ENCODE peak calls at places on chromosomes 5 and 9, in seven cellular contexts. L, X, G, J, A, S and K are unnamed samples.
A peak's percentile ranks its signal among the peaks of the same experiment; 100 is the strongest.

GRCh38 chr5:144017631-144018030 is 152.8 kb downstream of the YIPF5 start:
- DNase-seq in L (no peak), X (no peak), G (no peak), J (no peak), A (no peak), S (no peak), K (no peak)

GRCh38 chr9:133994359-133995011 is 2.4 kb upstream of the VAV2 start:
- DNase-seq in L (no peak), X (peak; percentile 46), G (peak; percentile 86), J (peak; percentile 71), A (peak; percentile 96), S (peak; percentile 64), K (peak; percentile 83)

GRCh38 chr9:36207016-36207415 is 16.3 kb downstream of the CLTA start:
- DNase-seq in L (no peak), X (no peak), G (no peak), J (peak; percentile 41), A (no peak), S (no peak), K (no peak)

GRCh38 chr9:7011395-7012067 is 253.8 kb downstream of the KDM4C start:
- DNase-seq in L (peak; percentile 13), X (no peak), G (peak; percentile 28), J (peak; percentile 63), A (no peak), S (no peak), K (no peak)

GRCh38 chr5:9498541-9499497 is 47.1 kb downstream of the SEMA5A start:
- DNase-seq in L (no peak), X (no peak), G (peak; percentile 82), J (no peak), A (peak; percentile 52), S (peak; percentile 7), K (peak; percentile 51)

GRCh38 chr5:2258861-2259260 is 376.1 kb upstream of the IRX4 start:
- DNase-seq in L (no peak), X (no peak), G (no peak), J (no peak), A (no peak), S (no peak), K (no peak)

GRCh38 chr5:139812323-139812722 is 16.7 kb downstream of the PSD2 start:
- DNase-seq in L (no peak), X (no peak), G (no peak), J (no peak), A (no peak), S (no peak), K (no peak)

GRCh38 chr5:148176480-148176879 is 8.1 kb downstream of the SPINK14 start:
- DNase-seq in L (no peak), X (no peak), G (no peak), J (no peak), A (no peak), S (no peak), K (no peak)

GRCh38 chr5:175457466-175457865 is 13.5 kb upstream of the DRD1 start:
- DNase-seq in L (peak; percentile 30), X (no peak), G (peak; percentile 48), J (no peak), A (no peak), S (no peak), K (no peak)

GRCh38 chr9:84230355-84231136 is 110.0 kb downstream of the SLC28A3 start:
- DNase-seq in L (no peak), X (no peak), G (no peak), J (no peak), A (no peak), S (no peak), K (no peak)

GRCh38 chr5:15383469-15383868 is 116.5 kb upstream of the FBXL7 start:
- DNase-seq in L (no peak), X (no peak), G (peak; percentile 77), J (peak; percentile 18), A (no peak), S (peak; percentile 3), K (no peak)

GRCh38 chr5:146165469-146165868 is 17.0 kb downstream of the LARS1 start:
- DNase-seq in L (no peak), X (no peak), G (no peak), J (no peak), A (no peak), S (no peak), K (no peak)

GRCh38 chr9:969693-970309 is 6.7 kb upstream of the DMRT3 start:
- DNase-seq in L (no peak), X (no peak), G (peak; percentile 53), J (no peak), A (peak; percentile 74), S (no peak), K (no peak)
- TF ChIP-seq EZH2 in L (no peak), X (no peak), G (peak; percentile 81), J (peak; percentile 80), A (peak; percentile 97), S (no peak), K (no peak)

DNA sequence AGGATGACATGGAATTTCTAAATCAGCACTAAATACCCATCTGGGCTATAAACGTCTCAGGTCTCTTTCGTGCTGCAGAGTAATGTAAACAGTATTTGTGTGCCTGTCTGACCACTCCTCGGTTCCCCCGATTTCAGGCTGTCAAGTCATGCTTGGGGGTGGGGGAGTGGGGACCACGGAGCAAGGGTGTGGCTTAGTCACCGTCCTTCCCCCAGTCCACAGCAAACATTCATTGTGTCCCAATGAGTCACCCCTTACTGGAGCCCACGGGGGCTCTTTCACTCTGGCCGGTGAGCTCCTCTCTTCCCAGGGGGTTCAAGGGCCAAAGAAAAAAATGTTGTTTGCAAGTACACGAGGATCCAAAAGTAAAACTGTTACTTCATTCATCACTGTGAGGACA is 72.4 kb upstream of the ICE1 start:
- DNase-seq in L (no peak), X (no peak), G (no peak), J (no peak), A (no peak), S (peak; percentile 85), K (peak; percentile 63)
- TF ChIP-seq CTCF in L (no peak), X (no peak), G (no peak), J (no peak), A (no peak), S (no peak), K (no peak)

DNA sequence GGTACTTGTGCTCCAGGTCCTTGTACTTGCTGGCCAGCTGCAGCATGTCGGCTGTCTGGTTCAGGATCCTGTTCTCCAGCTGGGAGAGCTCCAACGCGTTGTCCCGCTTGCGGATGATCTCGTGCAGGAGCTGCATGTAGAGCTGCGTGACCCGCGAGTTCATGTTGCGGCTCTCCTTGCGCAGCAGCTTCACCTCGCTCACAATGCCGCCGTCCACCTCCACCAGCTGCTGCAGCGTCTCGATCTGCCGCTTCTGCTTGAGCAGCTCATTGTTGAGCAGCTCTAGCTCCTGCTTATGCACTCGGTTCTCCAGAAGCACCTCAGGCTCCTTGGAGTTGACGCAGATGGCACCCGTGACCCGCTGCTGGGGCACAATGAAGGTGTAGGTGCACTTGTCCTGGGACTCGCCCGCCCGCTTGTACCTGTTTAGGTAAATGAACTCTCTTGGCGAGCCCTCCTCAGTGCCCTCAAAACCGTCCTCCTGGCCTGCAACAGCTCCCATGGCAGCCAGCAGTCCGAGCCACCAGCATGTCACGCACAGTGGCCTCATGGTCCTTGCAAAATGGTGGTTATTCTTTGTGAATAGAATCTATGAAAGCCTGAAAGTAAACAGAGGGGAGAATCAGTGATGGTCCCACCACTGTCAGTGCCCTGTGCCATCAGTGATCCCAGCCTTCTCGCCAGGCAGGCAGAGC is 14.1 kb downstream of the ANGPTL2 start:
- DNase-seq in L (no peak), X (no peak), G (no peak), J (no peak), A (no peak), S (no peak), K (no peak)
- TF ChIP-seq POLR2AphosphoS5 in L (no peak), X (no peak), G (no peak), J (no peak), A (no peak), S (no peak), K (no peak)

GRCh38 chr5:180592176-180592575 is 877 bp upstream of the SCGB3A1 start:
- DNase-seq in L (no peak), X (no peak), G (no peak), J (no peak), A (no peak), S (no peak), K (no peak)
- TF ChIP-seq EZH2 in L (no peak), X (no peak), G (no peak), J (no peak), A (no peak), S (no peak), K (no peak)

GRCh38 chr9:124512806-124513204 is 5.6 kb upstream of the NR5A1 start:
- DNase-seq in L (no peak), X (no peak), G (no peak), J (no peak), A (peak; percentile 50), S (no peak), K (peak; percentile 67)

GRCh38 chr9:124513374-124513994 is 6.3 kb upstream of the NR5A1 start:
- DNase-seq in L (no peak), X (no peak), G (no peak), J (no peak), A (peak; percentile 49), S (no peak), K (peak; percentile 71)

GRCh38 chr9:124511891-124512805 is 4.9 kb upstream of the NR5A1 start:
- DNase-seq in L (no peak), X (no peak), G (no peak), J (peak; percentile 44), A (peak; percentile 53), S (peak; percentile 64), K (peak; percentile 82)

GRCh38 chr9:124511426-124511840 is 4.2 kb upstream of the NR5A1 start:
- DNase-seq in L (no peak), X (no peak), G (peak; percentile 70), J (no peak), A (peak; percentile 63), S (peak; percentile 52), K (peak; percentile 66)

DNA sequence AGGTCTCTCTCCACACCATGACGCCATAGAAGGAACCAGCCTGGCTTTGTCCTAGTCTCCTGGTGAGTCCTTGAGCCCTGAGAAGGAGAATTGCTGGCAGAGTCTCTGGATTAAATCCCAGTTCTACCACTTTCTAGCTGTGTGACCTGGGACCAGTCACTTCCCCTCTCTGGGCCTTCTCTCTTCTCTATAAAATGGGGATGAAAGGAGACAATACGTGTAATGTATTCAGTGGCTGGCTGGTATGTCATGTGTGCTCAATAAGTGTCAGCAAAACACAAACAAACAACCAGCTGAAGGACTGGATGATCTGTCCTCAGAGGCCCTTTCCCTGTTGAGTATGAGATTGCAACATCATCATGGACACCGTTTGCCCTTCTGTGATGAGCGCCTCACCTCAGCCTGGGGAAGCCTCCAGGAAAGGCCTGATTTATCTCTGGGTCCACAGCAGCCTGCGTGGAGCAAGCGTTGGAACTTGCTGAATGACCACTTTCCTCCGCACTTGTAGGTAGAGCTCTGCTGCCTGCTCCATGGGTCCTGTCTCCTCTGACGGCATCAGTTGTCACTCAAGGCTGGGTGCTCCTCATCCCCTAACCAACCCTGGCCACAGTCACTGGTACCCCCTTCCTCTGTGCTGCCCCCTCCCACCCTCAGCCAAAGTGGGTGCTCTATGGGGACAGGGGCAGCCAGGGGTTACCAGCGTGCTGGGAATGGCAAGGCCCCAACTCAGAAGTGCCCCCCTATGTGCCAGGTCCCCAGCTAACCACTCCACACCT is 3.6 kb upstream of the NR5A1 start:
- DNase-seq in L (no peak), X (no peak), G (no peak), J (no peak), A (peak; percentile 45), S (peak; percentile 90), K (no peak)
- TF ChIP-seq CTCF in L (no peak), X (no peak), G (no peak), J (no peak), A (no peak), S (no peak), K (no peak)

GRCh38 chr9:123562844-123563346 is 206.9 kb downstream of the CRB2 start:
- DNase-seq in L (peak; percentile 34), X (no peak), G (no peak), J (no peak), A (no peak), S (no peak), K (no peak)
- TF ChIP-seq POLR2AphosphoS5 in L (no peak), X (no peak), G (no peak), J (no peak), A (no peak), S (no peak), K (no peak)

GRCh38 chr9:77013186-77013931 is 6.1 kb upstream of the FOXB2 start:
- DNase-seq in L (no peak), X (no peak), G (no peak), J (no peak), A (no peak), S (no peak), K (no peak)
- TF ChIP-seq EZH2 in L (no peak), X (no peak), G (peak; percentile 88), J (no peak), A (no peak), S (no peak), K (no peak)